ENCODE peak calls at places on chromosomes 16 and 17, in four cellular contexts. One of them, this sample, is unnamed. For H3F3A, the result is how much of the 10 kb centered on the place peaks cover.

GRCh38 chr17:78884876-78885667 is 17.9 kb downstream of the CEP295NL start:
- DNase-seq in PC-3: no peak
- DNase-seq in PC-9: no peak
- DNase-seq in GM23248: no peak
- DNase-seq in this sample: no peak

GRCh38 chr16:30119428-30119827 is 3.6 kb downstream of the MAPK3 start:
- DNase-seq in PC-3: no peak
- DNase-seq in PC-9: no peak
- DNase-seq in GM23248: peak
- DNase-seq in this sample: no peak

GRCh38 chr16:24875466-24875865 is 29.7 kb downstream of the SLC5A11 start:
- DNase-seq in PC-3: no peak
- DNase-seq in PC-9: no peak
- DNase-seq in GM23248: no peak
- DNase-seq in this sample: no peak

GRCh38 chr16:18975109-18975508 is 8.6 kb upstream of the TMC7 start:
- DNase-seq in GM23248: no peak
- DNase-seq in PC-9: no peak
- DNase-seq in PC-3: no peak
- DNase-seq in this sample: no peak

GRCh38 chr17:32192379-32192778 is 50.1 kb downstream of the RHOT1 start:
- DNase-seq in PC-9: no peak
- DNase-seq in PC-3: peak
- DNase-seq in GM23248: peak
- DNase-seq in this sample: no peak

GRCh38 chr16:73058221-73058615 is 10.3 kb upstream of the ZFHX3 start:
- DNase-seq in PC-9: peak
- DNase-seq in PC-3: no peak
- DNase-seq in GM23248: peak
- DNase-seq in this sample: no peak

GRCh38 chr16:67236551-67237395 is 9.8 kb downstream of the TMEM208 start:
- DNase-seq in GM23248: peak
- DNase-seq in PC-9: peak
- DNase-seq in PC-3: peak
- DNase-seq in this sample: peak

GRCh38 chr17:17364338-17364667 is 61.1 kb downstream of the NT5M start:
- DNase-seq in PC-3: no peak
- DNase-seq in GM23248: no peak
- DNase-seq in PC-9: no peak
- DNase-seq in this sample: peak

GRCh38 chr16:66476328-66477027 is 49.4 kb downstream of the BEAN1 start:
- DNase-seq in PC-3: no peak
- DNase-seq in PC-9: no peak
- DNase-seq in GM23248: peak
- DNase-seq in this sample: no peak

GRCh38 chr16:85863384-85863774 is 35.6 kb upstream of the IRF8 start:
- DNase-seq in PC-9: no peak
- DNase-seq in PC-3: no peak
- DNase-seq in GM23248: peak
- DNase-seq in this sample: no peak
- H3F3A ChIP-seq in PC-9: under half
- H3F3A ChIP-seq in PC-3: under half
- H3F3A ChIP-seq in GM23248: under half
- H3F3A ChIP-seq in this sample: under half

GRCh38 chr16:11869657-11870228 is 18.4 kb upstream of the RSL1D1 start:
- DNase-seq in GM23248: no peak
- DNase-seq in PC-3: no peak
- DNase-seq in PC-9: no peak
- DNase-seq in this sample: no peak
- H3F3A ChIP-seq in GM23248: half or more
- H3F3A ChIP-seq in PC-3: under half
- H3F3A ChIP-seq in PC-9: half or more
- H3F3A ChIP-seq in this sample: half or more

DNA sequence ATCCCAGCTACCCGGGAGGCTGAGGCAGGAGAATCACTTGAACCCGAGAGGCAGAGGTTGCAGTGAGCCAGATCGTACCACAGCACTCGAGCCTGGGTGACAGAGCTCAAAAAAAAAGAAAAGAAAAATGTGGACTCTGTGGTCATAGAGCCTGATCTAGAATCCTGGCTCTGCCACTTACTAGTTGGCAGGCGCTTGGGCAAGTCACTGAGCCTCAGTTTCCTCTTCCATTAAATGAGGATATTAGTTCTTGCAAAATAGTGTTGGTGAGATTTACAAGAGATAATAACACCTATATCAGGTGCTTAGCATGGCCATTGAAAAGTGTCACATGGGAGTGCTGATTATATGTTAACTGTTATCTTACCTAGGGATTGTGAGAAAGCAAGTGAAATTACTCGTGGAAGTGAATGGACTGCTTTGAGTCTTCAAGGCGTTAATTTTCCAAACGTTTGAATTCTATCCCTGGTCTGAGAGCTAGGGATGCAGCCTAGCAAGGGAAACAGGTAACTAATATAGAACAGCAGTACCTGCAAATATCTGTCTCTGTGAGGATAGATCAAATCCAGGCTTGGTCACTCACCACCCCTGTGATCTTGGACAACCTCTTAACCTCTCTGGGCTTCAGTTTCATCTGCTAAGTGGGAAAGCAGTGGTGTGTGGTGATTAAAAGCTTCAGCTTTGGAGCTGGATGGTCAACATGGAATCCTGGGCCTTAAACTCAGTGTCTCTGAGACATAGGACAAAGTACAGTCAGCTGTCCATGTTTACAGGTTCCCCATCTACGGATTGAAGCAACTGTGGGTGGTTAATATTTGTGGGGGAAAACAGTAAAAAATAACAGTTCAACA is 953 bp upstream of the NSMCE1 start:
- DNase-seq in PC-3: no peak
- DNase-seq in PC-9: no peak
- DNase-seq in GM23248: no peak
- DNase-seq in this sample: no peak
- H3F3A ChIP-seq in PC-3: under half
- H3F3A ChIP-seq in PC-9: under half
- H3F3A ChIP-seq in GM23248: under half
- H3F3A ChIP-seq in this sample: under half

DNA sequence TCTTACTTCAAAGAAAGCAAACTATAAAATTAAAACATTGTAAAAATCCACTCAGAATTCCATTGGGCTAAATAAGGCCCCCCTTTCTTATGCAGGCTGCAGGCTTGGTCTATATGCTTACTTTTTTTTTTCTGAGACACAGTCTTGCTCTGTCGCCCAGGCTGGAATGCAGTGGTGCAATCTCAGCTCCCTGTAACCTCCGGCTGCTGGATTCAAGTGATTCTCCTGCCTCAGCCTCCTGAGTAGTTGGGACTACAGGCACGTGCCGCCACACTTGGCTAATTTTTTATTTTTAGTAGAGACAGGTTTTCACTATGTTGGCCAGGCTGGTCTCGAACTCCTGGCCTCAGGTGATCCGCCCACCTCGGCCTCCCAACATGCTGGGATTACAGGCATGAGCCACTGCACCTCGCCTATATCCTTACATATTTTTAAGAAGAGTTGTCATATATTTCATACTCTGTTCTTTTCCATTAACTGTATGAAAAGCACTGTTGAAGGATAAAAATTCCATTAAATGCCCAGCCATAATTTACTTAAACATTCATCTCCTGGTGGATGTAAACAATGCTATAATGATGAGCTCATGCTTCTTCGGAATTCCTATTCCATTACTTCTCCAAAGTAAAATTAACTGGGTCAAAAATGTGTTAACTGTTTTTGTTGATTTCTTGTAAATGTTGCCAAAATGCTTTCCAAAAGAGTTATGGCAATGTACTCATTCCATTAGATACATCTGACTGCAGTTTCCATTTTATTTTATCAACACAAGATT is 17.8 kb downstream of the SNN start:
- DNase-seq in PC-3: peak
- DNase-seq in PC-9: no peak
- DNase-seq in GM23248: peak
- DNase-seq in this sample: no peak
- H3F3A ChIP-seq in PC-3: under half
- H3F3A ChIP-seq in PC-9: under half
- H3F3A ChIP-seq in GM23248: half or more
- H3F3A ChIP-seq in this sample: under half

GRCh38 chr17:59696682-59697277 is 10.4 kb downstream of the PTRH2 start:
- DNase-seq in GM23248: no peak
- DNase-seq in PC-9: no peak
- DNase-seq in PC-3: no peak
- DNase-seq in this sample: no peak

GRCh38 chr17:59699786-59700185 is 7.4 kb downstream of the PTRH2 start:
- DNase-seq in PC-9: no peak
- DNase-seq in PC-3: no peak
- DNase-seq in GM23248: no peak
- DNase-seq in this sample: no peak

GRCh38 chr17:59695943-59696681 is 11.1 kb downstream of the PTRH2 start:
- DNase-seq in PC-9: no peak
- DNase-seq in PC-3: no peak
- DNase-seq in GM23248: peak
- DNase-seq in this sample: no peak

GRCh38 chr17:59699218-59699617 is 8.0 kb downstream of the PTRH2 start:
- DNase-seq in PC-9: no peak
- DNase-seq in PC-3: no peak
- DNase-seq in GM23248: no peak
- DNase-seq in this sample: no peak

GRCh38 chr17:59698143-59698542 is 9.1 kb downstream of the PTRH2 start:
- DNase-seq in GM23248: no peak
- DNase-seq in PC-3: no peak
- DNase-seq in PC-9: no peak
- DNase-seq in this sample: no peak
- H3F3A ChIP-seq in GM23248: half or more
- H3F3A ChIP-seq in PC-3: under half
- H3F3A ChIP-seq in PC-9: half or more
- H3F3A ChIP-seq in this sample: under half

DNA sequence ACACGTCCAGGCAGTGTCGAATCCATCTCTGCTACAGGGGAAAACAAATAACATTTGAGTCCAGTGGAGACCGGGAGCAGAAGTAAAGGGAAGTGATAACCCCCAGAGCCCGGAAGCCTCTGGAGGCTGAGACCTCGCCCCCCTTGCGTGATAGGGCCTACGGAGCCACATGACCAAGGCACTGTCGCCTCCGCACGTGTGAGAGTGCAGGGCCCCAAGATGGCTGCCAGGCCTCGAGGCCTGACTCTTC is 7.2 kb upstream of the CD68 start:
- DNase-seq in PC-3: no peak
- DNase-seq in PC-9: no peak
- DNase-seq in GM23248: no peak
- DNase-seq in this sample: no peak
- H3F3A ChIP-seq in PC-3: under half
- H3F3A ChIP-seq in PC-9: under half
- H3F3A ChIP-seq in GM23248: under half
- H3F3A ChIP-seq in this sample: half or more

GRCh38 chr17:64497565-64498035 is 746 bp upstream of the POLG2 start:
- DNase-seq in GM23248: no peak
- DNase-seq in PC-9: no peak
- DNase-seq in PC-3: no peak
- DNase-seq in this sample: no peak
- H3F3A ChIP-seq in GM23248: half or more
- H3F3A ChIP-seq in PC-9: half or more
- H3F3A ChIP-seq in PC-3: half or more
- H3F3A ChIP-seq in this sample: half or more

DNA sequence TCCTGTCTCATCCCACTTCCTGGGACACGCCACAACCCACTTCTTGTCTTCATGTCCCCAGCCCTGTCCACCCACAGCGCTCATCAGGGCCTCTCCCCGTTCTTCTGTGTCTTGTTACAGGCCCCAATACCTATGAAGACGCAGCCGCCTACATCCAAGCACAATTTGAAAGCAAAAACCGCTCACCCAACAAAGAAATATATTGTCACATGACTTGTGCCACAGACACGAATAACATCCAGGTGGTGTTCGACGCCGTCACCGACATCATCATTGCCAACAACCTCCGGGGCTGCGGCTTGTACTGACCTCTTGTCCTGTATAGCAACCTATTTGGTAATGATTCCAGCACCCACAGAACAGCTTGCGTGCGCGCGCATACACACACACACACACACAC is 70.6 kb downstream of the AMFR start:
- DNase-seq in PC-3: no peak
- DNase-seq in GM23248: no peak
- DNase-seq in PC-9: no peak
- DNase-seq in this sample: no peak
- H3F3A ChIP-seq in PC-3: under half
- H3F3A ChIP-seq in GM23248: under half
- H3F3A ChIP-seq in PC-9: under half
- H3F3A ChIP-seq in this sample: under half

GRCh38 chr17:63291243-63291642 is 154.9 kb downstream of the CYB561 start:
- DNase-seq in PC-9: no peak
- DNase-seq in PC-3: no peak
- DNase-seq in GM23248: no peak
- DNase-seq in this sample: no peak
- H3F3A ChIP-seq in PC-9: under half
- H3F3A ChIP-seq in PC-3: under half
- H3F3A ChIP-seq in GM23248: under half
- H3F3A ChIP-seq in this sample: under half

This sample was measured in neural progenitor cell.